ENCODE peak calls at places on chromosomes 5 and 9, in four cellular contexts. H is HepG2, J is endothelial cell of umbilical vein, D is H1. F is an unnamed sample.

GRCh38 chr5:77816686-77817085 is 40.5 kb upstream of the TBCA start:
- DNase-seq in H (no peak), J (no peak), D (no peak), F (no peak)

GRCh38 chr9:129836342-129837007 is 1.2 kb downstream of the USP20 start:
- DNase-seq in J (no peak), H (no peak), D (no peak), F (peak)

GRCh38 chr9:26789959-26790358 is 102.6 kb downstream of the CAAP1 start:
- DNase-seq in D (no peak), H (no peak), J (no peak), F (no peak)

GRCh38 chr9:19965336-19965735 is 176.5 kb upstream of the SLC24A2 start:
- DNase-seq in D (no peak), H (no peak), J (no peak), F (no peak)

GRCh38 chr5:57386958-57387357 is 95.7 kb downstream of the ACTBL2 start:
- DNase-seq in J (peak), D (no peak), H (no peak), F (no peak)

GRCh38 chr5:17099946-17100345 is 117.5 kb upstream of the BASP1 start:
- DNase-seq in H (no peak), D (no peak), J (no peak), F (no peak)

GRCh38 chr9:128636024-128636390 is 20.6 kb downstream of the DYNC2I2 start:
- DNase-seq in H (peak), J (no peak), D (peak), F (peak)

GRCh38 chr5:59065551-59065950 is 482.7 kb downstream of the RAB3C start:
- DNase-seq in H (no peak), J (no peak), D (no peak), F (no peak)

GRCh38 chr9:26357803-26358339 is 534.7 kb downstream of the CAAP1 start:
- DNase-seq in D (no peak), J (no peak), H (no peak), F (no peak)

GRCh38 chr5:95801961-95802360 is 20.6 kb downstream of the GLRX start:
- DNase-seq in J (no peak), H (no peak), D (peak), F (no peak)

GRCh38 chr9:132411091-132411508 is 1.1 kb downstream of the CFAP77 start:
- DNase-seq in J (peak), H (peak), D (peak), F (peak)

GRCh38 chr9:36725777-36726356 is 153.2 kb downstream of the MELK start:
- DNase-seq in D (peak), J (no peak), H (no peak), F (peak)

GRCh38 chr9:94666364-94667099 is 27.2 kb upstream of the FBP1 start:
- DNase-seq in D (no peak), H (peak), J (no peak), F (no peak)

GRCh38 chr9:94668424-94668916 is 29.2 kb upstream of the FBP1 start:
- DNase-seq in J (no peak), H (no peak), D (no peak), F (no peak)

GRCh38 chr9:94665606-94666005 is 26.3 kb upstream of the FBP1 start:
- DNase-seq in D (no peak), J (no peak), H (peak), F (no peak)

DNA sequence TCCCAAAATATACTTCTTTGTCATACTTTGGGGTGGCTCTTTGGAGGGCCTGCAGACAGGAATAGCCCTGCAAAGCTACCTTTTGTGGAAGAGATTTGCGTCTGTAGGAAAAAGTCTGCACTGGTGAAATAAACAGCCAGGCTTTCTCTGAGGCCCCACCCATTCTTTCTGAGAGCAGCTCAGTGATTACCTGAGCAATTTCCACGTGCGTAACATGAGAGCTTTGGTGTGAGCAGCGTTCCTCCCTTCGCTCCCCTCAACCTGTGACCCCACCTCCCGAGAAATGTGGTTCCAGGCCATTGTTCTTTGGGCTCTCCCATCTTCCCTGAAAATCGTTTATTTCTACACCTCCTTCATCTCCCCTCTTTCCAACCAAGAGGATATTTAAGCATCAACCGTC is 23.8 kb upstream of the FBP1 start:
- DNase-seq in J (no peak), H (no peak), D (no peak), F (no peak)
- TF ChIP-seq MAX in J (no peak), H (no peak), D (peak), F (no peak)

GRCh38 chr5:116681334-116682013 is 106.9 kb upstream of the SEMA6A start:
- DNase-seq in J (no peak), H (no peak), D (no peak), F (no peak)
- TF ChIP-seq MAX in J (no peak), H (no peak), D (no peak), F (no peak)

GRCh38 chr9:100354121-100354800 is 1.5 kb upstream of the TEX10 start:
- DNase-seq in J (no peak), H (no peak), D (no peak), F (no peak)

GRCh38 chr9:100352727-100353505 is at the start of gene TEX10:
- DNase-seq in J (peak), D (peak), H (peak), F (peak)

GRCh38 chr9:100351508-100351907 is 1.2 kb downstream of the TEX10 start:
- DNase-seq in D (no peak), H (no peak), J (no peak), F (no peak)

GRCh38 chr9:100350188-100350587 is 2.6 kb downstream of the TEX10 start:
- DNase-seq in D (no peak), H (no peak), J (no peak), F (no peak)

DNA sequence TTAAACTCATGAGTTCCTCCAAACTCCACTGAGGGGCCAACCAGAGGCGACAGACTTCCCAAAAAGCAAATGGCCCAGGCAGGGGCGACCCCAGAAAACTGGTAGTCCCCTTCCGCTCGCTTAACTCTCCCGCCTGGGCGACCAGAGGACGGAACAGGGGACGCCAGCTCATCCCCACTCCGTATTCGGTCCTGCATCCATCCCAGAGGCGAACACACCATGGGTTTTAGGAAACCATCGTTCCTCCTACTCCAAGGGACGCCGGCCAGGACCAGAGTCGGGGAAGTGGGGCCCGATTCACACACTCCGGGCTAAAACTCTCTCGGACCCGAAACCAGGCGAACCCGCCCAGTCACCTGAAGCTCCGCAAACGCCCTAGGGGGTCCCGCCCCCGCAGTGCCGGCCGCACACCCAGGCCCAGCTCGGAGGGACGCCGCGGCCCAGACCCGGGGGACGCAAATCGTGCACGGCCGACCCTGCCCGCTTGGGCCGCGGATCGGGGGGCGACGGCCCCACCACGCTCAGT is 478 bp downstream of the TEX10 start:
- DNase-seq in D (no peak), J (peak), H (no peak), F (peak)
- TF ChIP-seq MAX in D (no peak), J (no peak), H (no peak), F (no peak)

GRCh38 chr9:75269202-75269601 is 180.9 kb downstream of the OSTF1 start:
- DNase-seq in J (no peak), H (no peak), D (no peak), F (no peak)

GRCh38 chr9:75265525-75265972 is 177.2 kb downstream of the OSTF1 start:
- DNase-seq in H (peak), J (peak), D (peak), F (peak)
- TF ChIP-seq MAX in H (no peak), J (no peak), D (no peak), F (no peak)

DNA sequence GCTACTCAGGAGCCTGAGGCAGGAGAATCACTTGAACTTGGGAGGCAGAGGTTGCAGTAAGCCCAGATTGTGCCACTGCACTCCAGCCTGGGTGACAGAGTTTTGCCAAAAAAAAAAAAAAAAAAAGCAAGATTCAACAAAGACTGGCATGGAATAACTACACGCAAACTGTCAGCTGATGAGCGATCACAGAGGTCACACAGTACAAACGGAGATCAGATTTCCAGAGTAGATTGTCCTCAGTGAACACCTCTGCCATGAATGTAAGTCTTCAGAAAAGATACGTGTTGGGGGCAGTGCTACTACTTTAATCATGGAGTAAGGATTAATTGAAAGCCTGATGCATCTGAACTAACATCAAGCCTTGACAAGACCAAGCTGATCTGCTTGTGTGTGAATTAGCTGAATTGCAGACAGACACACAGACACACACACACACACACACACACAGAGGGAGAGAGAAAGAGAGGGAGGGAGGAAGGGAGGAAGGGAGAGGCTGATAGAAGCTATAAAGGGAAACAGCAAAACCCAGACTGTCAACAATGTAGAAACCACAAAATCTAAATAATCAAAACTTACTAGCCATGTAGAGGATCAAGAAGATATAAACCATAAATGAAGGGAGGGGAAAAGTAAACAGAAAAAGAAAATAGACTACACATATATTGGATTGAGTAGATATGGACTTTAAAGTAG is 222.9 kb upstream of the ZNF462 start:
- DNase-seq in H (no peak), D (no peak), J (no peak), F (no peak)
- TF ChIP-seq MAX in H (no peak), D (no peak), J (no peak), F (no peak)

DNA sequence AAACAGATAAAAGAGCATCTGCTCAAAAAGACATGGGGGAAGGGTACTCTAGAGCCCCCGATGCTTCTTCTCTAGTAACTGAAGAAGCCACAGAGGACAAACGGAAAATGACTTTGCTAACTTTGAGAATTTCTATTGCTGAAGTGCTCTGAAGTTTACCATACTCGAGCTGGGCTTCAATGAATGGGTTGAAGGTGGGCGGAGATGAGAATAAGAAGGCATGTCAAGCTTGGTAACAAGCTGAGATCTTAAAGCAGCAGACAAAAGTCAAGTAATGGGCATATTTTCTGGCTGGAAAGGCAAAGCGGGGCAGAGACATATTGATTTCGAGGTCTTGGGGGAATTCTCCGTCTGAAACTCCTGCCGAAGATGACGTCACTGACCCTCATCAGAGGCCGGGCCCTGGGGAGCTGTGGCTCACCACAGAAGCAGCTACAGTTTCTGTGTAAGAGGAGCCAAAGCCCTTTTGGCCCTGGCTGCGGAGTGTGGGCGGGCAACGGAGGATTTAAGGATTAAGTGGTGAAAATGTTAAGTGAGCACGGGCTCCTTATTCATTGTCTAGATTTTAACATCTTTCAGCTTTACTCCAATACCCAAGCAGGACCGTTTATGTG is 115.8 kb upstream of the SLIT3 start:
- DNase-seq in J (no peak), D (no peak), H (no peak), F (no peak)
- TF ChIP-seq MAX in J (no peak), D (no peak), H (no peak), F (no peak)

DNA sequence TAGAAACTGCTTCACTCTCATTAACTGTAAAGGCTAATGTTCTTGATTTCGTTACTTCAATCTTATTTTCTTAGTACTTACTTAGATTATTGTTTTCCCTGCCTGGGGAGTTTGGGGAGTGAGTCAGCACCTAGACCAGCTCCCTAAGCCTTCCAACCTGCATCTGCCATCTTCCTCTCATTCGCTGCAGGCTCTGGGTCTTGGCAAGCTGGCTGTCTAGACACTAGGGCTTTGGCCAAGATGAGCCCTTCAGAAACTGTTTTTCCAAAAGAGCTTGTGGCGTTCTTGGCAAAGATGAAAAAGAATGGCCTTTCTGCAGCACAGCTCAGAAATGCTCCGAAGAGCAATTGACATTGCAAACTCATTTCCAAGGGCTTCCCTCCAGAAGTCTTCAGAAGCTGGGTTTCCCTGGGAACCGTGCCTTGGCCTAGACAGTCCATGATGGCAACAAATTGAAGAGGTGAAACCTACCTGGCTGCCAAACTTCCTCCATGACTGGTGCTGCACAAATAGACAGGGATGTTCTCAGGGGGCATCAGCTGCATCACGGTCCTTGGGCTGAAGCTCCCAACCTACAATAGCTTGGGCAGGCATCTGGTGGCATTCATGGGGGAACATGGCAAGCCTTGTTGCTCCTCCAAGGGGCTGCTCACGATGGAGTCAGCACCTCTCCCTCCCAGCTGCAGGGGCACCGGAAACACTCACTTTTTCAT is 76.6 kb downstream of the NSUN2 start:
- DNase-seq in J (no peak), H (no peak), D (no peak), F (no peak)
- TF ChIP-seq MAX in J (no peak), H (no peak), D (no peak), F (no peak)

DNA sequence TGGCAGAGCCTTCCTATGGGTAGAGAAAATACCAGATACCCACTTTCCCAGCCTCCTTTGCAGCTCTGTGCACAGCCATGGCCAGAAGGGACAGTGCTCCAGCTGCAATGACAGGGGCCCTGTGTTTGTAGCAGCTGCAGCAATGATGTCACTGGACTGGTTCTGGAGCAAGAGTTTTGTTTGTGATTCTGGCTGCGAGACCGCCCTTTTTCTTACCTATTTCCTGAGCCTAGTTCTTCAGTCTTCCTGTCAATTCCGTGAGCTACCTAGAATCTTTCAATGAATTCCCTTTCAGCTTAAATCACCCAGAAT is 10.0 kb upstream of the BOD1 start:
- DNase-seq in J (no peak), D (no peak), H (no peak), F (no peak)
- TF ChIP-seq MAX in J (no peak), D (no peak), H (no peak), F (no peak)

GRCh38 chr5:133347039-133347438 is 265.3 kb downstream of the FSTL4 start:
- DNase-seq in D (no peak), H (peak), J (no peak), F (no peak)
- TF ChIP-seq MAX in D (no peak), H (no peak), J (no peak), F (no peak)

DNA sequence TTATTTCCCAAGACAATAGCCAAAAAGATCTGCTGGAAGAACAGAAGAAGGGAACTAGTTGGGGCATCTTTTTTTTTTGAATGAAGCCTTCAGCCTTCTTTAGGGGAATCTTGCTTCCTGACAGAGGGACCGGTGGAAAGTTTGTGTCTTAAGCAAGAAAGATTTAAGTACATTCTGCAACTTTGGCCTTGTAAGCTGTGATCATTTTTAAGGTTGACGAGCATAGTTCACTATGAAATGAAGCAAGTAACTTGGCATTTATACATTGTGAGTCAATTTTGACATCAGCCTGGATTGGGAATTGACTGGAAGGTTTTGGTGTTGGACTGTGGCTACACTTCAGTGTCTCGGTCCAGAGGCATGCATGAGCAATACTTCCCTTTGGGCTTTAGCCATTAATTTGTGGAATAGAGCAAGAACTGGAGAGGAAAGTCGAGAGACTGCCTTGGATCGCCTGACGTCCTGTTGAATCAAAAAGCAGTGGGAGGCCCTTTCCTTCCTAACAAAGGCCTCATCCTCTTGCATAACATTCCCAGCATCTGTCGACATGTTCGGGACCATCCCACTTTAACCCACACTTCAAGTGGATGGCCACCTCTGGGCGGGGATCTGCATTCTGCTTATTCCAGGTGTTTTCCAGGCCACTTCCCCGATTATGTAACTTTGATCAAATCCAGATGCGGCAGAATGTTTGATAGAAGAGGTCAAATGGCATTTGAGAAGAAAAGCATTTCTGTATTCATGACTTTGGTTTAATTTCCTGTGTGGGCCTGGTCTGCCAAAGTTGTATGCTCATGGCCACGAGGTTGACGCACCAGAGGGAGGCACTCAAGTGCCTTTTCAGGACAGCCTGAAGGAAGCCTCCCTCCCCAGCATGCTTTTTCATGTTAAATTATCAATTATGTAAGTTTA is 12.5 kb downstream of the ABL1 start:
- DNase-seq in H (peak), D (no peak), J (peak), F (peak)
- TF ChIP-seq MAX in H (no peak), D (peak), J (no peak), F (no peak)

F was measured in WTC11.